ENCODE peak calls at places on chromosomes 3 and 15, in eight cellular contexts. One of them, this sample, is unnamed.

GRCh38 chr3:40312661-40313226 is 3.2 kb downstream of the EIF1B start:
- DNase-seq in body of pancreas: no peak
- DNase-seq in GF-D8: no peak
- DNase-seq in LoVo: no peak
- DNase-seq in T-helper 1 cell: no peak
- DNase-seq in T-helper 2 cell: no peak
- DNase-seq in GM12891: no peak
- DNase-seq in stimulated activated CD8-positive, alpha-beta memory T cell treated with anti-CD3 and anti-CD28 coated beads, Interleukin-7, amount 100 ng/mL, for 4 hours: no peak
- DNase-seq in this sample: no peak

GRCh38 chr3:179181993-179182551 is 33.9 kb downstream of the PIK3CA start:
- DNase-seq in body of pancreas: no peak
- DNase-seq in GF-D8: no peak
- DNase-seq in LoVo: no peak
- DNase-seq in T-helper 1 cell: no peak
- DNase-seq in T-helper 2 cell: no peak
- DNase-seq in GM12891: no peak
- DNase-seq in stimulated activated CD8-positive, alpha-beta memory T cell treated with anti-CD3 and anti-CD28 coated beads, Interleukin-7, amount 100 ng/mL, for 4 hours: no peak
- DNase-seq in this sample: no peak

GRCh38 chr3:160756907-160757623 is 1.0 kb downstream of the PPM1L start:
- DNase-seq in body of pancreas: peak; percentile 17
- DNase-seq in GF-D8: no peak
- DNase-seq in LoVo: no peak
- DNase-seq in T-helper 1 cell: no peak
- DNase-seq in T-helper 2 cell: no peak
- DNase-seq in GM12891: no peak
- DNase-seq in stimulated activated CD8-positive, alpha-beta memory T cell treated with anti-CD3 and anti-CD28 coated beads, Interleukin-7, amount 100 ng/mL, for 4 hours: no peak
- DNase-seq in this sample: no peak

GRCh38 chr3:145719118-145719517 is 441.9 kb downstream of the PLOD2 start:
- DNase-seq in body of pancreas: no peak
- DNase-seq in GF-D8: no peak
- DNase-seq in LoVo: no peak
- DNase-seq in T-helper 1 cell: no peak
- DNase-seq in T-helper 2 cell: no peak
- DNase-seq in GM12891: no peak
- DNase-seq in stimulated activated CD8-positive, alpha-beta memory T cell treated with anti-CD3 and anti-CD28 coated beads, Interleukin-7, amount 100 ng/mL, for 4 hours: no peak
- DNase-seq in this sample: no peak

GRCh38 chr3:9932843-9933560 is 632 bp upstream of the CRELD1 start:
- DNase-seq in body of pancreas: peak; percentile 85
- DNase-seq in GF-D8: peak; percentile 67
- DNase-seq in LoVo: peak; percentile 82
- DNase-seq in T-helper 1 cell: peak; percentile 83
- DNase-seq in T-helper 2 cell: peak; percentile 88
- DNase-seq in GM12891: peak; percentile 81
- DNase-seq in stimulated activated CD8-positive, alpha-beta memory T cell treated with anti-CD3 and anti-CD28 coated beads, Interleukin-7, amount 100 ng/mL, for 4 hours: peak; percentile 85
- DNase-seq in this sample: peak; percentile 86

GRCh38 chr3:170603770-170604510 is 18.1 kb upstream of the SLC7A14 start:
- DNase-seq in body of pancreas: no peak
- DNase-seq in GF-D8: no peak
- DNase-seq in LoVo: no peak
- DNase-seq in T-helper 1 cell: no peak
- DNase-seq in T-helper 2 cell: no peak
- DNase-seq in GM12891: no peak
- DNase-seq in stimulated activated CD8-positive, alpha-beta memory T cell treated with anti-CD3 and anti-CD28 coated beads, Interleukin-7, amount 100 ng/mL, for 4 hours: no peak
- DNase-seq in this sample: no peak

GRCh38 chr15:39580117-39580629 is 706 bp upstream of the THBS1 start:
- DNase-seq in body of pancreas: peak; percentile 91
- DNase-seq in GF-D8: no peak
- DNase-seq in LoVo: peak; percentile 92
- DNase-seq in T-helper 1 cell: peak; percentile 75
- DNase-seq in T-helper 2 cell: peak; percentile 83
- DNase-seq in GM12891: peak; percentile 86
- DNase-seq in stimulated activated CD8-positive, alpha-beta memory T cell treated with anti-CD3 and anti-CD28 coated beads, Interleukin-7, amount 100 ng/mL, for 4 hours: peak; percentile 78
- DNase-seq in this sample: peak; percentile 85

GRCh38 chr3:22713936-22714335 is 489.2 kb upstream of the UBE2E2 start:
- DNase-seq in body of pancreas: no peak
- DNase-seq in GF-D8: peak; percentile 1
- DNase-seq in LoVo: peak; percentile 46
- DNase-seq in T-helper 1 cell: no peak
- DNase-seq in T-helper 2 cell: no peak
- DNase-seq in GM12891: no peak
- DNase-seq in stimulated activated CD8-positive, alpha-beta memory T cell treated with anti-CD3 and anti-CD28 coated beads, Interleukin-7, amount 100 ng/mL, for 4 hours: no peak
- DNase-seq in this sample: no peak

GRCh38 chr15:78325092-78325843 is 14.9 kb upstream of the CRABP1 start:
- DNase-seq in body of pancreas: no peak
- DNase-seq in GF-D8: no peak
- DNase-seq in LoVo: no peak
- DNase-seq in T-helper 1 cell: no peak
- DNase-seq in T-helper 2 cell: no peak
- DNase-seq in GM12891: no peak
- DNase-seq in stimulated activated CD8-positive, alpha-beta memory T cell treated with anti-CD3 and anti-CD28 coated beads, Interleukin-7, amount 100 ng/mL, for 4 hours: no peak
- DNase-seq in this sample: no peak